ENCODE peak calls at places on chromosomes 7 and 10, in nine cellular contexts. One of them, this sample, is unnamed.

GRCh38 chr7:95547949-95548348 is 48.4 kb downstream of the PDK4 start:
- ATAC-seq in activated CD8-positive, alpha-beta T cell treated with anti-CD3 and anti-CD28 coated beads, Interleukin-2, amount 10 ng/mL, durations not matched to agents 7 days and 5 days: no peak
- ATAC-seq in mucosa of descending colon: no peak
- ATAC-seq in left lung: no peak
- ATAC-seq in left cardiac atrium: no peak
- ATAC-seq in A549: no peak
- ATAC-seq in right lobe of liver: no peak
- ATAC-seq in naive thymus-derived CD8-positive, alpha-beta T cell: no peak
- ATAC-seq in activated T-cell treated with anti-CD3 and anti-CD28 coated beads, Interleukin-2, amount 50 U/mL, for 4 hours: no peak
- ATAC-seq in this sample: no peak

GRCh38 chr7:25770235-25770634 is 381.8 kb upstream of the NFE2L3 start:
- ATAC-seq in naive thymus-derived CD8-positive, alpha-beta T cell: no peak
- ATAC-seq in left lung: peak
- ATAC-seq in A549: no peak
- ATAC-seq in mucosa of descending colon: no peak
- ATAC-seq in left cardiac atrium: no peak
- ATAC-seq in activated CD8-positive, alpha-beta T cell treated with anti-CD3 and anti-CD28 coated beads, Interleukin-2, amount 10 ng/mL, durations not matched to agents 7 days and 5 days: no peak
- ATAC-seq in activated T-cell treated with anti-CD3 and anti-CD28 coated beads, Interleukin-2, amount 50 U/mL, for 4 hours: no peak
- ATAC-seq in right lobe of liver: no peak
- ATAC-seq in this sample: no peak

GRCh38 chr7:130294314-130294713 is 1.4 kb downstream of the CPA4 start:
- ATAC-seq in mucosa of descending colon: no peak
- ATAC-seq in left lung: no peak
- ATAC-seq in activated CD8-positive, alpha-beta T cell treated with anti-CD3 and anti-CD28 coated beads, Interleukin-2, amount 10 ng/mL, durations not matched to agents 7 days and 5 days: no peak
- ATAC-seq in activated T-cell treated with anti-CD3 and anti-CD28 coated beads, Interleukin-2, amount 50 U/mL, for 4 hours: no peak
- ATAC-seq in right lobe of liver: no peak
- ATAC-seq in left cardiac atrium: no peak
- ATAC-seq in naive thymus-derived CD8-positive, alpha-beta T cell: no peak
- ATAC-seq in A549: no peak
- ATAC-seq in this sample: no peak

GRCh38 chr7:106915873-106916272 is 50.8 kb downstream of the PIK3CG start:
- ATAC-seq in naive thymus-derived CD8-positive, alpha-beta T cell: no peak
- ATAC-seq in activated T-cell treated with anti-CD3 and anti-CD28 coated beads, Interleukin-2, amount 50 U/mL, for 4 hours: peak
- ATAC-seq in A549: no peak
- ATAC-seq in right lobe of liver: no peak
- ATAC-seq in left cardiac atrium: no peak
- ATAC-seq in mucosa of descending colon: no peak
- ATAC-seq in activated CD8-positive, alpha-beta T cell treated with anti-CD3 and anti-CD28 coated beads, Interleukin-2, amount 10 ng/mL, durations not matched to agents 7 days and 5 days: no peak
- ATAC-seq in left lung: no peak
- ATAC-seq in this sample: no peak

GRCh38 chr7:69105092-69105491 is 493.2 kb upstream of the AUTS2 start:
- ATAC-seq in A549: no peak
- ATAC-seq in mucosa of descending colon: no peak
- ATAC-seq in right lobe of liver: no peak
- ATAC-seq in activated CD8-positive, alpha-beta T cell treated with anti-CD3 and anti-CD28 coated beads, Interleukin-2, amount 10 ng/mL, durations not matched to agents 7 days and 5 days: no peak
- ATAC-seq in naive thymus-derived CD8-positive, alpha-beta T cell: no peak
- ATAC-seq in activated T-cell treated with anti-CD3 and anti-CD28 coated beads, Interleukin-2, amount 50 U/mL, for 4 hours: no peak
- ATAC-seq in left cardiac atrium: no peak
- ATAC-seq in left lung: peak
- ATAC-seq in this sample: no peak

GRCh38 chr10:122142652-122143237 is 128.4 kb upstream of the BTBD16 start:
- ATAC-seq in naive thymus-derived CD8-positive, alpha-beta T cell: no peak
- ATAC-seq in activated T-cell treated with anti-CD3 and anti-CD28 coated beads, Interleukin-2, amount 50 U/mL, for 4 hours: no peak
- ATAC-seq in mucosa of descending colon: peak
- ATAC-seq in A549: peak
- ATAC-seq in right lobe of liver: peak
- ATAC-seq in left lung: peak
- ATAC-seq in left cardiac atrium: no peak
- ATAC-seq in activated CD8-positive, alpha-beta T cell treated with anti-CD3 and anti-CD28 coated beads, Interleukin-2, amount 10 ng/mL, durations not matched to agents 7 days and 5 days: peak
- ATAC-seq in this sample: no peak

GRCh38 chr10:103493362-103493871 is at the start of gene NEURL1:
- ATAC-seq in left cardiac atrium: peak
- ATAC-seq in activated T-cell treated with anti-CD3 and anti-CD28 coated beads, Interleukin-2, amount 50 U/mL, for 4 hours: peak
- ATAC-seq in A549: no peak
- ATAC-seq in mucosa of descending colon: peak
- ATAC-seq in right lobe of liver: no peak
- ATAC-seq in activated CD8-positive, alpha-beta T cell treated with anti-CD3 and anti-CD28 coated beads, Interleukin-2, amount 10 ng/mL, durations not matched to agents 7 days and 5 days: peak
- ATAC-seq in naive thymus-derived CD8-positive, alpha-beta T cell: peak
- ATAC-seq in left lung: peak
- ATAC-seq in this sample: no peak

GRCh38 chr10:63710703-63711102 is 189.5 kb downstream of the REEP3 start:
- ATAC-seq in activated T-cell treated with anti-CD3 and anti-CD28 coated beads, Interleukin-2, amount 50 U/mL, for 4 hours: no peak
- ATAC-seq in A549: no peak
- ATAC-seq in naive thymus-derived CD8-positive, alpha-beta T cell: no peak
- ATAC-seq in left cardiac atrium: peak
- ATAC-seq in left lung: no peak
- ATAC-seq in mucosa of descending colon: no peak
- ATAC-seq in activated CD8-positive, alpha-beta T cell treated with anti-CD3 and anti-CD28 coated beads, Interleukin-2, amount 10 ng/mL, durations not matched to agents 7 days and 5 days: no peak
- ATAC-seq in right lobe of liver: no peak
- ATAC-seq in this sample: no peak

GRCh38 chr10:63586048-63586447 is 64.8 kb downstream of the REEP3 start:
- ATAC-seq in A549: no peak
- ATAC-seq in naive thymus-derived CD8-positive, alpha-beta T cell: no peak
- ATAC-seq in activated CD8-positive, alpha-beta T cell treated with anti-CD3 and anti-CD28 coated beads, Interleukin-2, amount 10 ng/mL, durations not matched to agents 7 days and 5 days: no peak
- ATAC-seq in right lobe of liver: no peak
- ATAC-seq in left cardiac atrium: no peak
- ATAC-seq in mucosa of descending colon: no peak
- ATAC-seq in activated T-cell treated with anti-CD3 and anti-CD28 coated beads, Interleukin-2, amount 50 U/mL, for 4 hours: no peak
- ATAC-seq in left lung: no peak
- ATAC-seq in this sample: no peak

GRCh38 chr10:13404791-13405190 is 56.7 kb upstream of the SEPHS1 start:
- ATAC-seq in mucosa of descending colon: peak
- ATAC-seq in A549: no peak
- ATAC-seq in activated T-cell treated with anti-CD3 and anti-CD28 coated beads, Interleukin-2, amount 50 U/mL, for 4 hours: no peak
- ATAC-seq in activated CD8-positive, alpha-beta T cell treated with anti-CD3 and anti-CD28 coated beads, Interleukin-2, amount 10 ng/mL, durations not matched to agents 7 days and 5 days: no peak
- ATAC-seq in left lung: no peak
- ATAC-seq in naive thymus-derived CD8-positive, alpha-beta T cell: no peak
- ATAC-seq in right lobe of liver: no peak
- ATAC-seq in left cardiac atrium: no peak
- ATAC-seq in this sample: no peak

GRCh38 chr10:38093816-38094157 is 350 bp upstream of the ZNF37A start:
- ATAC-seq in right lobe of liver: peak
- ATAC-seq in left cardiac atrium: peak
- ATAC-seq in mucosa of descending colon: peak
- ATAC-seq in naive thymus-derived CD8-positive, alpha-beta T cell: peak
- ATAC-seq in activated T-cell treated with anti-CD3 and anti-CD28 coated beads, Interleukin-2, amount 50 U/mL, for 4 hours: no peak
- ATAC-seq in left lung: peak
- ATAC-seq in activated CD8-positive, alpha-beta T cell treated with anti-CD3 and anti-CD28 coated beads, Interleukin-2, amount 10 ng/mL, durations not matched to agents 7 days and 5 days: peak
- ATAC-seq in A549: peak
- ATAC-seq in this sample: peak

GRCh38 chr7:127620406-127621233 is 2.7 kb upstream of the PAX4 start:
- ATAC-seq in A549: peak
- ATAC-seq in left lung: no peak
- ATAC-seq in left cardiac atrium: no peak
- ATAC-seq in right lobe of liver: no peak
- ATAC-seq in naive thymus-derived CD8-positive, alpha-beta T cell: no peak
- ATAC-seq in mucosa of descending colon: no peak
- ATAC-seq in activated T-cell treated with anti-CD3 and anti-CD28 coated beads, Interleukin-2, amount 50 U/mL, for 4 hours: peak
- ATAC-seq in activated CD8-positive, alpha-beta T cell treated with anti-CD3 and anti-CD28 coated beads, Interleukin-2, amount 10 ng/mL, durations not matched to agents 7 days and 5 days: peak
- ATAC-seq in this sample: no peak

GRCh38 chr10:68795886-68796532 is 31.3 kb upstream of the STOX1 start:
- ATAC-seq in left lung: no peak
- ATAC-seq in left cardiac atrium: no peak
- ATAC-seq in activated CD8-positive, alpha-beta T cell treated with anti-CD3 and anti-CD28 coated beads, Interleukin-2, amount 10 ng/mL, durations not matched to agents 7 days and 5 days: no peak
- ATAC-seq in A549: no peak
- ATAC-seq in activated T-cell treated with anti-CD3 and anti-CD28 coated beads, Interleukin-2, amount 50 U/mL, for 4 hours: no peak
- ATAC-seq in mucosa of descending colon: no peak
- ATAC-seq in naive thymus-derived CD8-positive, alpha-beta T cell: no peak
- ATAC-seq in right lobe of liver: no peak
- ATAC-seq in this sample: no peak

GRCh38 chr10:27225011-27225590 is 15.5 kb downstream of the ACBD5 start:
- ATAC-seq in A549: no peak
- ATAC-seq in naive thymus-derived CD8-positive, alpha-beta T cell: no peak
- ATAC-seq in activated CD8-positive, alpha-beta T cell treated with anti-CD3 and anti-CD28 coated beads, Interleukin-2, amount 10 ng/mL, durations not matched to agents 7 days and 5 days: peak
- ATAC-seq in right lobe of liver: peak
- ATAC-seq in mucosa of descending colon: no peak
- ATAC-seq in left cardiac atrium: peak
- ATAC-seq in left lung: no peak
- ATAC-seq in activated T-cell treated with anti-CD3 and anti-CD28 coated beads, Interleukin-2, amount 50 U/mL, for 4 hours: peak
- ATAC-seq in this sample: no peak

GRCh38 chr7:12747687-12748306 is 60.4 kb downstream of the ARL4A start:
- ATAC-seq in naive thymus-derived CD8-positive, alpha-beta T cell: no peak
- ATAC-seq in A549: no peak
- ATAC-seq in left lung: no peak
- ATAC-seq in right lobe of liver: no peak
- ATAC-seq in activated CD8-positive, alpha-beta T cell treated with anti-CD3 and anti-CD28 coated beads, Interleukin-2, amount 10 ng/mL, durations not matched to agents 7 days and 5 days: no peak
- ATAC-seq in left cardiac atrium: no peak
- ATAC-seq in activated T-cell treated with anti-CD3 and anti-CD28 coated beads, Interleukin-2, amount 50 U/mL, for 4 hours: no peak
- ATAC-seq in mucosa of descending colon: no peak
- ATAC-seq in this sample: no peak

GRCh38 chr7:22238354-22239311 is 118.3 kb downstream of the RAPGEF5 start:
- ATAC-seq in naive thymus-derived CD8-positive, alpha-beta T cell: no peak
- ATAC-seq in activated T-cell treated with anti-CD3 and anti-CD28 coated beads, Interleukin-2, amount 50 U/mL, for 4 hours: no peak
- ATAC-seq in left lung: peak
- ATAC-seq in right lobe of liver: no peak
- ATAC-seq in activated CD8-positive, alpha-beta T cell treated with anti-CD3 and anti-CD28 coated beads, Interleukin-2, amount 10 ng/mL, durations not matched to agents 7 days and 5 days: no peak
- ATAC-seq in A549: peak
- ATAC-seq in mucosa of descending colon: no peak
- ATAC-seq in left cardiac atrium: no peak
- ATAC-seq in this sample: no peak

GRCh38 chr7:16739863-16740622 is 13.5 kb upstream of the TSPAN13 start:
- ATAC-seq in right lobe of liver: peak
- ATAC-seq in activated CD8-positive, alpha-beta T cell treated with anti-CD3 and anti-CD28 coated beads, Interleukin-2, amount 10 ng/mL, durations not matched to agents 7 days and 5 days: no peak
- ATAC-seq in left lung: peak
- ATAC-seq in activated T-cell treated with anti-CD3 and anti-CD28 coated beads, Interleukin-2, amount 50 U/mL, for 4 hours: peak
- ATAC-seq in naive thymus-derived CD8-positive, alpha-beta T cell: no peak
- ATAC-seq in mucosa of descending colon: peak
- ATAC-seq in A549: peak
- ATAC-seq in left cardiac atrium: peak
- ATAC-seq in this sample: peak

GRCh38 chr7:19969859-19970493 is 196.6 kb upstream of the TMEM196 start:
- ATAC-seq in A549: peak
- ATAC-seq in activated CD8-positive, alpha-beta T cell treated with anti-CD3 and anti-CD28 coated beads, Interleukin-2, amount 10 ng/mL, durations not matched to agents 7 days and 5 days: no peak
- ATAC-seq in left cardiac atrium: no peak
- ATAC-seq in mucosa of descending colon: peak
- ATAC-seq in left lung: no peak
- ATAC-seq in naive thymus-derived CD8-positive, alpha-beta T cell: no peak
- ATAC-seq in right lobe of liver: no peak
- ATAC-seq in activated T-cell treated with anti-CD3 and anti-CD28 coated beads, Interleukin-2, amount 50 U/mL, for 4 hours: no peak
- ATAC-seq in this sample: no peak

GRCh38 chr10:101134299-101135127 is 3.4 kb downstream of the TLX1 start:
- ATAC-seq in mucosa of descending colon: no peak
- ATAC-seq in naive thymus-derived CD8-positive, alpha-beta T cell: no peak
- ATAC-seq in left cardiac atrium: no peak
- ATAC-seq in left lung: no peak
- ATAC-seq in activated CD8-positive, alpha-beta T cell treated with anti-CD3 and anti-CD28 coated beads, Interleukin-2, amount 10 ng/mL, durations not matched to agents 7 days and 5 days: no peak
- ATAC-seq in right lobe of liver: peak
- ATAC-seq in activated T-cell treated with anti-CD3 and anti-CD28 coated beads, Interleukin-2, amount 50 U/mL, for 4 hours: peak
- ATAC-seq in A549: no peak
- ATAC-seq in this sample: no peak

GRCh38 chr7:145916776-145917175 is 199.8 kb upstream of the CNTNAP2 start:
- ATAC-seq in mucosa of descending colon: no peak
- ATAC-seq in activated T-cell treated with anti-CD3 and anti-CD28 coated beads, Interleukin-2, amount 50 U/mL, for 4 hours: no peak
- ATAC-seq in naive thymus-derived CD8-positive, alpha-beta T cell: no peak
- ATAC-seq in left lung: no peak
- ATAC-seq in left cardiac atrium: no peak
- ATAC-seq in A549: no peak
- ATAC-seq in activated CD8-positive, alpha-beta T cell treated with anti-CD3 and anti-CD28 coated beads, Interleukin-2, amount 10 ng/mL, durations not matched to agents 7 days and 5 days: no peak
- ATAC-seq in right lobe of liver: no peak
- ATAC-seq in this sample: no peak

GRCh38 chr10:96417432-96417831 is 58.6 kb upstream of the OPALIN start:
- ATAC-seq in naive thymus-derived CD8-positive, alpha-beta T cell: no peak
- ATAC-seq in left cardiac atrium: no peak
- ATAC-seq in right lobe of liver: no peak
- ATAC-seq in activated CD8-positive, alpha-beta T cell treated with anti-CD3 and anti-CD28 coated beads, Interleukin-2, amount 10 ng/mL, durations not matched to agents 7 days and 5 days: no peak
- ATAC-seq in activated T-cell treated with anti-CD3 and anti-CD28 coated beads, Interleukin-2, amount 50 U/mL, for 4 hours: no peak
- ATAC-seq in A549: no peak
- ATAC-seq in left lung: no peak
- ATAC-seq in mucosa of descending colon: no peak
- ATAC-seq in this sample: no peak

GRCh38 chr7:75579899-75580298 is 87.8 kb downstream of the SPDYE5 start:
- ATAC-seq in A549: no peak
- ATAC-seq in right lobe of liver: no peak
- ATAC-seq in mucosa of descending colon: no peak
- ATAC-seq in left lung: peak
- ATAC-seq in activated CD8-positive, alpha-beta T cell treated with anti-CD3 and anti-CD28 coated beads, Interleukin-2, amount 10 ng/mL, durations not matched to agents 7 days and 5 days: no peak
- ATAC-seq in naive thymus-derived CD8-positive, alpha-beta T cell: no peak
- ATAC-seq in activated T-cell treated with anti-CD3 and anti-CD28 coated beads, Interleukin-2, amount 50 U/mL, for 4 hours: no peak
- ATAC-seq in left cardiac atrium: no peak
- ATAC-seq in this sample: no peak

GRCh38 chr7:66921918-66922486 is 977 bp downstream of the TMEM248 start:
- ATAC-seq in activated T-cell treated with anti-CD3 and anti-CD28 coated beads, Interleukin-2, amount 50 U/mL, for 4 hours: no peak
- ATAC-seq in mucosa of descending colon: peak
- ATAC-seq in activated CD8-positive, alpha-beta T cell treated with anti-CD3 and anti-CD28 coated beads, Interleukin-2, amount 10 ng/mL, durations not matched to agents 7 days and 5 days: peak
- ATAC-seq in naive thymus-derived CD8-positive, alpha-beta T cell: peak
- ATAC-seq in A549: no peak
- ATAC-seq in right lobe of liver: no peak
- ATAC-seq in left lung: no peak
- ATAC-seq in left cardiac atrium: no peak
- ATAC-seq in this sample: no peak

GRCh38 chr7:117179701-117180100 is 143.2 kb downstream of the WNT2 start:
- ATAC-seq in right lobe of liver: no peak
- ATAC-seq in naive thymus-derived CD8-positive, alpha-beta T cell: no peak
- ATAC-seq in mucosa of descending colon: no peak
- ATAC-seq in left lung: no peak
- ATAC-seq in activated CD8-positive, alpha-beta T cell treated with anti-CD3 and anti-CD28 coated beads, Interleukin-2, amount 10 ng/mL, durations not matched to agents 7 days and 5 days: no peak
- ATAC-seq in left cardiac atrium: no peak
- ATAC-seq in activated T-cell treated with anti-CD3 and anti-CD28 coated beads, Interleukin-2, amount 50 U/mL, for 4 hours: no peak
- ATAC-seq in A549: no peak
- ATAC-seq in this sample: no peak

GRCh38 chr10:12729885-12730284 is 271.6 kb downstream of the CCDC3 start:
- ATAC-seq in activated T-cell treated with anti-CD3 and anti-CD28 coated beads, Interleukin-2, amount 50 U/mL, for 4 hours: no peak
- ATAC-seq in A549: no peak
- ATAC-seq in mucosa of descending colon: no peak
- ATAC-seq in activated CD8-positive, alpha-beta T cell treated with anti-CD3 and anti-CD28 coated beads, Interleukin-2, amount 10 ng/mL, durations not matched to agents 7 days and 5 days: no peak
- ATAC-seq in left lung: peak
- ATAC-seq in naive thymus-derived CD8-positive, alpha-beta T cell: no peak
- ATAC-seq in right lobe of liver: peak
- ATAC-seq in left cardiac atrium: no peak
- ATAC-seq in this sample: no peak

GRCh38 chr7:98086231-98086855 is 20.3 kb upstream of the LMTK2 start:
- ATAC-seq in right lobe of liver: peak
- ATAC-seq in activated T-cell treated with anti-CD3 and anti-CD28 coated beads, Interleukin-2, amount 50 U/mL, for 4 hours: no peak
- ATAC-seq in A549: peak
- ATAC-seq in naive thymus-derived CD8-positive, alpha-beta T cell: no peak
- ATAC-seq in left lung: no peak
- ATAC-seq in left cardiac atrium: no peak
- ATAC-seq in activated CD8-positive, alpha-beta T cell treated with anti-CD3 and anti-CD28 coated beads, Interleukin-2, amount 10 ng/mL, durations not matched to agents 7 days and 5 days: no peak
- ATAC-seq in mucosa of descending colon: peak
- ATAC-seq in this sample: no peak

GRCh38 chr7:45278763-45279420 is 121.3 kb downstream of the RAMP3 start:
- ATAC-seq in A549: no peak
- ATAC-seq in left cardiac atrium: no peak
- ATAC-seq in left lung: no peak
- ATAC-seq in activated T-cell treated with anti-CD3 and anti-CD28 coated beads, Interleukin-2, amount 50 U/mL, for 4 hours: no peak
- ATAC-seq in naive thymus-derived CD8-positive, alpha-beta T cell: no peak
- ATAC-seq in activated CD8-positive, alpha-beta T cell treated with anti-CD3 and anti-CD28 coated beads, Interleukin-2, amount 10 ng/mL, durations not matched to agents 7 days and 5 days: no peak
- ATAC-seq in mucosa of descending colon: no peak
- ATAC-seq in right lobe of liver: no peak
- ATAC-seq in this sample: no peak

GRCh38 chr10:87705339-87705738 is 45.7 kb downstream of the PAPSS2 start:
- ATAC-seq in naive thymus-derived CD8-positive, alpha-beta T cell: no peak
- ATAC-seq in activated T-cell treated with anti-CD3 and anti-CD28 coated beads, Interleukin-2, amount 50 U/mL, for 4 hours: no peak
- ATAC-seq in right lobe of liver: no peak
- ATAC-seq in left cardiac atrium: no peak
- ATAC-seq in A549: no peak
- ATAC-seq in activated CD8-positive, alpha-beta T cell treated with anti-CD3 and anti-CD28 coated beads, Interleukin-2, amount 10 ng/mL, durations not matched to agents 7 days and 5 days: no peak
- ATAC-seq in mucosa of descending colon: no peak
- ATAC-seq in left lung: no peak
- ATAC-seq in this sample: no peak

This sample was measured in gastroesophageal sphincter.